ENCODE peak calls at places on chromosomes 5 and 9, in five cellular contexts. One of them, this sample, is unnamed.

GRCh38 chr9:104944356-104944755 is 16.4 kb upstream of the ABCA1 start:
- DNase-seq in upper lobe of left lung: no peak
- DNase-seq in H1: no peak
- DNase-seq in K562: no peak
- DNase-seq in body of pancreas: no peak
- DNase-seq in this sample: no peak

GRCh38 chr5:130549884-130550552 is 615.0 kb downstream of the HINT1 start:
- DNase-seq in upper lobe of left lung: no peak
- DNase-seq in H1: no peak
- DNase-seq in K562: no peak
- DNase-seq in body of pancreas: peak
- DNase-seq in this sample: no peak

GRCh38 chr9:20898885-20899554 is 132.4 kb downstream of the HACD4 start:
- DNase-seq in upper lobe of left lung: no peak
- DNase-seq in H1: no peak
- DNase-seq in K562: no peak
- DNase-seq in body of pancreas: no peak
- DNase-seq in this sample: no peak

GRCh38 chr5:179404321-179405053 is 59.2 kb upstream of the ADAMTS2 start:
- DNase-seq in upper lobe of left lung: no peak
- DNase-seq in H1: no peak
- DNase-seq in K562: no peak
- DNase-seq in body of pancreas: peak
- DNase-seq in this sample: no peak

GRCh38 chr9:16521868-16522381 is 348.5 kb downstream of the BNC2 start:
- DNase-seq in upper lobe of left lung: no peak
- DNase-seq in H1: no peak
- DNase-seq in K562: no peak
- DNase-seq in body of pancreas: peak
- DNase-seq in this sample: peak

GRCh38 chr5:9617191-9617590 is 13.0 kb downstream of the TAS2R1 start:
- DNase-seq in upper lobe of left lung: no peak
- DNase-seq in H1: no peak
- DNase-seq in K562: no peak
- DNase-seq in body of pancreas: no peak
- DNase-seq in this sample: no peak

GRCh38 chr9:22117511-22118388 is 108.6 kb upstream of the CDKN2B start:
- DNase-seq in upper lobe of left lung: no peak
- DNase-seq in H1: no peak
- DNase-seq in K562: no peak
- DNase-seq in body of pancreas: no peak
- DNase-seq in this sample: peak

GRCh38 chr5:94870496-94871214 is 252.2 kb downstream of the SLF1 start:
- DNase-seq in upper lobe of left lung: no peak
- DNase-seq in H1: no peak
- DNase-seq in K562: no peak
- DNase-seq in body of pancreas: no peak
- DNase-seq in this sample: no peak

GRCh38 chr5:59360130-59360555 is 533.4 kb downstream of the PDE4D start:
- DNase-seq in upper lobe of left lung: no peak
- DNase-seq in H1: no peak
- DNase-seq in K562: no peak
- DNase-seq in body of pancreas: no peak
- DNase-seq in this sample: no peak

GRCh38 chr5:179607449-179607931 is 16.0 kb downstream of the HNRNPH1 start:
- DNase-seq in upper lobe of left lung: no peak
- DNase-seq in H1: no peak
- DNase-seq in K562: peak
- DNase-seq in body of pancreas: peak
- DNase-seq in this sample: peak

GRCh38 chr9:125468646-125469045 is 207.0 kb downstream of the GAPVD1 start:
- DNase-seq in upper lobe of left lung: no peak
- DNase-seq in H1: no peak
- DNase-seq in K562: no peak
- DNase-seq in body of pancreas: no peak
- DNase-seq in this sample: no peak

GRCh38 chr5:124397290-124397689 is 349.1 kb downstream of the ZNF608 start:
- DNase-seq in upper lobe of left lung: no peak
- DNase-seq in H1: no peak
- DNase-seq in K562: no peak
- DNase-seq in body of pancreas: no peak
- DNase-seq in this sample: no peak

GRCh38 chr5:91706785-91707520 is 323.8 kb upstream of the ARRDC3 start:
- DNase-seq in upper lobe of left lung: no peak
- DNase-seq in H1: no peak
- DNase-seq in K562: no peak
- DNase-seq in body of pancreas: no peak
- DNase-seq in this sample: no peak

GRCh38 chr5:68460147-68460760 is 244.7 kb downstream of the PIK3R1 start:
- DNase-seq in upper lobe of left lung: no peak
- DNase-seq in H1: no peak
- DNase-seq in K562: peak
- DNase-seq in body of pancreas: peak
- DNase-seq in this sample: peak

GRCh38 chr9:119332522-119332921 is 36.7 kb downstream of the BRINP1 start:
- DNase-seq in upper lobe of left lung: no peak
- DNase-seq in H1: no peak
- DNase-seq in K562: no peak
- DNase-seq in body of pancreas: no peak
- DNase-seq in this sample: no peak

DNA sequence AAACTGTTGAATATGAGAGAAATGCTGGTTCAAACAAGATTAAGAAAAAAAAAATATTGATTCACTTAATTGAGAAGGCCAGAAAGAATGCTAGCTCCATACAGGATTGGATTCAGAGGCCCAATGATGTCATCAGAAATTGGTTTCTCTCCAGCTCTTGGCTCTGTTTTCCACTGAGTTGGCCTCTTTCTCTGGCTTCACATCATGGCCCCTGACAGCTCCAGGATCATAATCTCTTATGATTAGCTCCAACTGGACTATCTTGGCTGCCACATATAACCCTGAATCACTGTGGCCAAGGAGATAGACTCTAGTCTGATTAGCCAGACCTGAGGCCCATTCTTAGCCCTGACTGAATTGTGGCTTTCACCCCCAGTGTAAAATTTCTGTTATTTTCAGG is 244.7 kb upstream of the GRAMD2B start:
- DNase-seq in upper lobe of left lung: no peak
- DNase-seq in H1: no peak
- DNase-seq in K562: no peak
- DNase-seq in body of pancreas: peak
- DNase-seq in this sample: no peak
- TF ChIP-seq CTCF in upper lobe of left lung: no peak
- TF ChIP-seq CTCF in H1: no peak
- TF ChIP-seq CTCF in K562: no peak
- TF ChIP-seq CTCF in body of pancreas: no peak
- TF ChIP-seq CTCF in this sample: no peak

GRCh38 chr5:72556351-72557146 is 49.3 kb upstream of the ZNF366 start:
- DNase-seq in upper lobe of left lung: peak
- DNase-seq in H1: peak
- DNase-seq in K562: no peak
- DNase-seq in body of pancreas: peak
- DNase-seq in this sample: peak
- TF ChIP-seq POLR2A in upper lobe of left lung: no peak
- TF ChIP-seq POLR2A in H1: no peak
- TF ChIP-seq POLR2A in K562: no peak
- TF ChIP-seq POLR2A in body of pancreas: no peak
- TF ChIP-seq POLR2A in this sample: no peak

DNA sequence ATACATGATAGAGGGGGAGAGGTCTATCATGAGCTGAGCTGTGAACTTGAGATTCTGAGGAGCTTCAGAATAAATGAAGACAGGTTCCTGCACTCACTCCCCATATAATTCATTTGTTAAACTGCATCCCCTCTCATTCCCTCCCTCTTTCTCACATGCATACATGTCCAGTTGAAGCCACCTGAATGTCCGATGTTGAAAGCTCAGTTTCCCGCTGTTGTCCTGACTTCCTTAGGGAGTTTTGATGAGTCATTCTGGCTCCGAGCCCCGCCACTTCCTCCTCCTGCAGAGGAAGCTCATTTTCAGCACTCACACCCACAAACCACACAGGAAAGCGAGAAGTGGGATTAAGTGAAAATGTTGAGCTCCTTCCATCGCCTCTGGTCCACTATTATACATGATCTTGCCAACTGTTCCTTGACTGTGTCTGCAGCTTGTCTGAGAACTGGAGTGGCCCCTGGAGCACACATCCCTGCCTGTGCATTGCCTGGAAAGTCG is 121.2 kb downstream of the CEMIP2 start:
- DNase-seq in upper lobe of left lung: no peak
- DNase-seq in H1: no peak
- DNase-seq in K562: peak
- DNase-seq in body of pancreas: peak
- DNase-seq in this sample: peak
- H3K4me3 ChIP-seq in upper lobe of left lung: no peak
- H3K4me3 ChIP-seq in H1: no peak
- H3K4me3 ChIP-seq in K562: peak
- H3K4me3 ChIP-seq in body of pancreas: no peak
- H3K4me3 ChIP-seq in this sample: no peak

DNA sequence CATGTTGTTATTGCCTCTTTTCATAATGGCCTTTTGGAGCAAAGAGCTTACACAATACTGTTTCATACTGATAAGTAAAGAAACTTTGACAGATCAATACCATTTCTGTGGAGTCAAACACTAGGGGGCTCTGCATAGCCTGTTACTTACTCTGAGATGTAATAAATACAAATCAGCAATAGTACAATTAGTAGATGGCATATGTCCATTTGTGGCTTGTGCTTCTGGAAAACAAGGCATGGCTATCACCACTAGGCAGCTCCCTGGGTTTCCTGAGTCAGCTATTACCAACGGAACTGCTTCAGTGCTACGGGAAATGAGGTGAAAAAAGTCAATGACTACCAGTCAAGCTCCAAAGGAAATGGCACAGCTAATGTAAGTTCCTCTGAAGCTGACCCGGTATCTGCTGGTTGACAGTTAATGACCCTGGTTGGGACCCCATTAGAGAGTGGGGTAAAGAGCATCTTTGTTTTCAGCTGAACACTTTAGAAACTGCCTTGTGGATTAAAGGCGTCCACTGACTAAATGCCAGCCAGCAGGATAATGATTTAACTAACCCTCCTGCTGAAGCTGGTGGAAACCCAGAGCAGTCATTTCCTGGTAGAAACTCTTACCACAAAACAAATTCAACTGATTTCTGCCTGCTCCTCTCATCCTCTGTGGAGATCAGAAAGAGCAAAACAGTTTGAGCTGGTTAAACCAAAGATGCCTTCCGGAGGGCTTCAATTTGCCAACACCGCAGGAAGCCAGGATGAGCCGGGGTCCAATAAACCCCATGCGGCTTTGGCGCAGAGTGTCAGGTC is 69.0 kb upstream of the FAM169A start:
- DNase-seq in upper lobe of left lung: no peak
- DNase-seq in H1: no peak
- DNase-seq in K562: no peak
- DNase-seq in body of pancreas: peak
- DNase-seq in this sample: no peak
- TF ChIP-seq CTCF in upper lobe of left lung: peak
- TF ChIP-seq CTCF in H1: peak
- TF ChIP-seq CTCF in K562: peak
- TF ChIP-seq CTCF in body of pancreas: peak
- TF ChIP-seq CTCF in this sample: no peak

GRCh38 chr9:133419005-133419404 is 1.2 kb upstream of the REXO4 start:
- DNase-seq in upper lobe of left lung: no peak
- DNase-seq in H1: no peak
- DNase-seq in K562: peak
- DNase-seq in body of pancreas: no peak
- DNase-seq in this sample: no peak
- TF ChIP-seq POLR2A in upper lobe of left lung: no peak
- TF ChIP-seq POLR2A in H1: no peak
- TF ChIP-seq POLR2A in K562: no peak
- TF ChIP-seq POLR2A in body of pancreas: no peak
- TF ChIP-seq POLR2A in this sample: no peak

GRCh38 chr5:122836947-122837346 is 8.5 kb upstream of the SNX24 start:
- DNase-seq in upper lobe of left lung: no peak
- DNase-seq in H1: no peak
- DNase-seq in K562: no peak
- DNase-seq in body of pancreas: no peak
- DNase-seq in this sample: no peak

GRCh38 chr5:122842016-122842580 is 3.3 kb upstream of the SNX24 start:
- DNase-seq in upper lobe of left lung: no peak
- DNase-seq in H1: no peak
- DNase-seq in K562: no peak
- DNase-seq in body of pancreas: no peak
- DNase-seq in this sample: no peak

GRCh38 chr5:122835681-122836080 is 9.7 kb upstream of the SNX24 start:
- DNase-seq in upper lobe of left lung: no peak
- DNase-seq in H1: no peak
- DNase-seq in K562: no peak
- DNase-seq in body of pancreas: no peak
- DNase-seq in this sample: no peak

GRCh38 chr5:122844136-122844915 is 1.1 kb upstream of the SNX24 start:
- DNase-seq in upper lobe of left lung: no peak
- DNase-seq in H1: no peak
- DNase-seq in K562: peak
- DNase-seq in body of pancreas: peak
- DNase-seq in this sample: peak

GRCh38 chr5:122839731-122840130 is 5.7 kb upstream of the SNX24 start:
- DNase-seq in upper lobe of left lung: no peak
- DNase-seq in H1: no peak
- DNase-seq in K562: no peak
- DNase-seq in body of pancreas: no peak
- DNase-seq in this sample: no peak
- H3K4me3 ChIP-seq in upper lobe of left lung: no peak
- H3K4me3 ChIP-seq in H1: no peak
- H3K4me3 ChIP-seq in K562: no peak
- H3K4me3 ChIP-seq in body of pancreas: no peak
- H3K4me3 ChIP-seq in this sample: no peak

DNA sequence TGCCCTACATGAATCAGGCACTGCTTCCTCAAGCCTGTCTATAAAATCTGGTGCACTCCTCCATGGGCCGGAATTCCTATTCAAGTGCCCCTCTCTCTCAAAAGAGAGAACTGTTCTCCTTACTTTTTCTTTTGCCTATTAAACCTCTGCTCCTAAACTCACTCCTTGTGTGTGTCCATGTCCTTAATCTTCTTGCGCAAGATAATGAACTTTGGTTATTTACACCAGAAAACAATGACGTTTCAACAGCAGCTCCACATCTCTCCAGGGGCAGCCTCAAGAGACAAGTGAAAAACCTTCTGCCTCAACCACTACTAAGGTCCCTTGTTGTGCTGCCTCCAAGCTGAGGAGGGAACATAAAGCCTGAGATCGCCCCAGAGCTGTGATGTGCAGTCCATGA is 352.5 kb downstream of the CAAP1 start:
- DNase-seq in upper lobe of left lung: no peak
- DNase-seq in H1: no peak
- DNase-seq in K562: no peak
- DNase-seq in body of pancreas: no peak
- DNase-seq in this sample: no peak
- TF ChIP-seq CTCF in upper lobe of left lung: no peak
- TF ChIP-seq CTCF in H1: no peak
- TF ChIP-seq CTCF in K562: no peak
- TF ChIP-seq CTCF in body of pancreas: no peak
- TF ChIP-seq CTCF in this sample: no peak

GRCh38 chr9:128191406-128192046 is at the start of gene CIZ1:
- DNase-seq in upper lobe of left lung: peak
- DNase-seq in H1: no peak
- DNase-seq in K562: peak
- DNase-seq in body of pancreas: peak
- DNase-seq in this sample: no peak
- TF ChIP-seq POLR2A in upper lobe of left lung: peak
- TF ChIP-seq POLR2A in H1: no peak
- TF ChIP-seq POLR2A in K562: no peak
- TF ChIP-seq POLR2A in body of pancreas: peak
- TF ChIP-seq POLR2A in this sample: no peak

GRCh38 chr9:92378825-92379535 is 25.4 kb downstream of the OGN start:
- DNase-seq in upper lobe of left lung: no peak
- DNase-seq in H1: no peak
- DNase-seq in K562: no peak
- DNase-seq in body of pancreas: no peak
- DNase-seq in this sample: no peak
- H3K4me3 ChIP-seq in upper lobe of left lung: no peak
- H3K4me3 ChIP-seq in H1: no peak
- H3K4me3 ChIP-seq in K562: no peak
- H3K4me3 ChIP-seq in body of pancreas: no peak
- H3K4me3 ChIP-seq in this sample: no peak

This sample was measured in lower leg skin.